ENCODE peak calls at places on chromosomes 5 and 9, in ten cellular contexts. S, V, L, D, O, P, X, A, E and G are unnamed samples.

GRCh38 chr9:27426717-27427645 is 97.1 kb upstream of the IFNK start:
- DNase-seq in A (no peak), P (no peak), S (no peak), X (no peak), O (no peak), V (no peak), L (no peak), D (peak), E (no peak), G (no peak)

GRCh38 chr9:127629468-127630081 is 17.5 kb downstream of the STXBP1 start:
- DNase-seq in A (no peak), O (peak), D (no peak), X (no peak), S (no peak), P (no peak), L (no peak), V (no peak), E (no peak), G (no peak)

GRCh38 chr9:123999668-124000067 is 11.9 kb upstream of the LHX2 start:
- DNase-seq in L (no peak), A (no peak), D (peak), E (no peak), P (no peak), O (no peak), X (no peak), V (no peak), S (no peak), G (no peak)

GRCh38 chr9:113222482-113222841 is 1.1 kb downstream of the SLC31A1 start:
- DNase-seq in V (no peak), E (no peak), O (no peak), S (no peak), L (no peak), D (no peak), P (no peak), A (no peak), X (peak), G (no peak)

GRCh38 chr5:82159014-82159413 is 119.1 kb downstream of the RPS23 start:
- DNase-seq in V (no peak), X (no peak), A (no peak), O (no peak), P (no peak), E (no peak), D (peak), S (no peak), L (peak), G (no peak)

GRCh38 chr5:35246411-35246810 is 16.1 kb upstream of the PRLR start:
- DNase-seq in L (no peak), S (no peak), V (no peak), X (peak), O (peak), D (no peak), E (peak), P (no peak), A (no peak), G (peak)

GRCh38 chr5:11719888-11720481 is 184.3 kb downstream of the CTNND2 start:
- DNase-seq in P (peak), O (peak), X (peak), V (peak), D (no peak), S (peak), L (no peak), E (peak), A (no peak), G (peak)

GRCh38 chr5:135231289-135231688 is 167.7 kb downstream of the MACROH2A1 start:
- DNase-seq in E (no peak), L (no peak), P (no peak), X (no peak), D (no peak), V (no peak), O (no peak), A (no peak), S (no peak), G (no peak)

GRCh38 chr9:121201045-121201737 is 478 bp downstream of the RAB14 start:
- DNase-seq in P (peak), D (no peak), O (peak), S (no peak), X (peak), L (no peak), V (peak), A (no peak), E (peak), G (peak)

GRCh38 chr5:156147948-156148285 is 179.0 kb upstream of the SGCD start:
- DNase-seq in S (no peak), L (no peak), E (no peak), O (no peak), P (no peak), A (no peak), D (peak), X (no peak), V (no peak), G (no peak)

GRCh38 chr5:74562116-74562515 is 78.4 kb downstream of the ENC1 start:
- DNase-seq in L (no peak), E (no peak), S (no peak), X (no peak), O (no peak), A (no peak), P (no peak), D (no peak), V (no peak), G (no peak)

GRCh38 chr5:150303070-150303595 is 428 bp upstream of the ARSI start:
- DNase-seq in D (no peak), L (no peak), O (no peak), E (no peak), X (no peak), V (no peak), A (peak), S (no peak), P (no peak), G (no peak)

GRCh38 chr5:28574616-28575015 is 1536.2 kb upstream of the CDH9 start:
- DNase-seq in D (no peak), X (no peak), E (no peak), O (no peak), S (no peak), P (no peak), V (no peak), A (no peak), L (no peak), G (no peak)

GRCh38 chr5:421901-422300 is 21.1 kb upstream of the EXOC3 start:
- DNase-seq in S (no peak), L (no peak), P (no peak), V (no peak), A (no peak), D (no peak), O (no peak), X (no peak), E (no peak), G (peak)

GRCh38 chr5:177131711-177132503 is 1.7 kb upstream of the NSD1 start:
- DNase-seq in P (peak), E (peak), L (no peak), V (peak), D (no peak), A (peak), S (no peak), X (no peak), O (no peak), G (no peak)

GRCh38 chr9:115231116-115231515 is 113.2 kb upstream of the TNC start:
- DNase-seq in D (no peak), L (no peak), X (no peak), O (no peak), E (no peak), S (no peak), V (no peak), A (no peak), P (no peak), G (no peak)

GRCh38 chr5:18281947-18282557 is 647.8 kb downstream of the TAF11L14 start:
- DNase-seq in S (no peak), P (no peak), A (no peak), E (no peak), L (no peak), O (no peak), X (no peak), V (no peak), D (peak), G (no peak)

GRCh38 chr9:19154135-19154612 is 26.9 kb upstream of the PLIN2 start:
- DNase-seq in S (peak), V (peak), E (peak), L (no peak), A (peak), D (no peak), X (no peak), P (peak), O (peak), G (no peak)
- TF ChIP-seq POLR2A in S (no peak), V (no peak), E (no peak), L (no peak), A (no peak), D (no peak), X (no peak), P (no peak), O (peak), G (no peak)

GRCh38 chr5:149038336-149039075 is 24.4 kb downstream of the SH3TC2 start:
- DNase-seq in X (no peak), S (no peak), L (no peak), D (no peak), V (no peak), E (no peak), P (no peak), A (no peak), O (no peak), G (no peak)
- H3K4me3 ChIP-seq in X (no peak), S (no peak), L (no peak), D (no peak), V (no peak), E (no peak), P (no peak), A (no peak), O (no peak), G (no peak)

DNA sequence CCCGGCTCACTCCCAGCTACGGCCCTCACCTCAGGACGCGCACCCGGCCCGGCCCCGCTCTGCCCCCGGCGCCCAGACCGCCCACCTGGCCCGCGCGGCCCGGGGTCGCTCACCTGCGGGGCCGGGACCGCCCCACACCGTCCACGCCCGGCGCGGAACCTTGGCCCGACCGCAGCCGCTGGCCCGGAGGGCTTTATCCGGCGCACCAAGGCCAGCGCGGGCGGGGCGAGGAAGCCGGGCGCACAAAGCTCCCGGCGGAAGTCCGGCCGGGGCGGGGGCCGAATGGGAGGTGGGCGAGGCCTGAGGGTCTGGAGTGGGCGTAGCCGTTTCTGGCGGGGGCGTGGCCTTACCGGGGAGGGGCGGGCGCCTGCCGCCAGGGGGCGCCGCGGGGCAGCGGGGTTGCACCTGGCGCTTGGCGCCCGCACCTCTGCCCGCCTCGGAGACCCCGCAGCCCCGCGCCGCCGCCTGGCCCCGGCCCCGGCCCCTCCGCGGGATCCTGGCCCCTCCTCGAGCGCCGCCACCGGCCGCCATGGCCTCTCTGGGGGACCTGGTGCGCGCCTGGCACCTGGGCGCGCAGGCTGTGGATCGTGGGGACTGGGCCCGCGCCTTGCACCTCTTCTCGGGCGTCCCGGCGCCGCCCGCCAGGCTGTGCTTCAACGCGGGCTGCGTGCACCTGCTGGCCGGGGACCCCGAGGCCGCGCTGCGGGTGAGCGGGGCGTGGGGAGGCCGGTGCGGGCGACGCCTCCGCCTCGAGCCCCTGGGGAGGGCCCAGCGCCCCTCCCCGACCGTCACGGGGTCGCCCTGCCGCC is at the start of the genes EXD3 and NOXA1:
- DNase-seq in O (peak), S (peak), A (peak), X (peak), D (peak), P (peak), E (peak), V (peak), L (peak), G (peak)
- TF ChIP-seq POLR2A in O (peak), S (peak), A (peak), X (peak), D (peak), P (peak), E (no peak), V (no peak), L (no peak), G (no peak)

GRCh38 chr5:88667187-88668141 is 215.5 kb downstream of the MEF2C start:
- DNase-seq in E (no peak), D (no peak), X (no peak), A (no peak), V (no peak), P (no peak), S (no peak), L (no peak), O (no peak), G (no peak)
- H3K4me3 ChIP-seq in E (no peak), D (no peak), X (peak), A (peak), V (peak), P (peak), S (peak), L (no peak), O (no peak), G (no peak)